ENCODE peak calls at places on chromosomes 6 and 20, in four cellular contexts. U is K562, X is H1, M is HepG2. L is an unnamed sample.

GRCh38 chr6:145704153-145704781 is 31.1 kb downstream of the EPM2A start:
- DNase-seq in U (peak), X (no peak), M (no peak), L (no peak)

GRCh38 chr6:166639921-166640320 is 12.9 kb upstream of the RPS6KA2 start:
- DNase-seq in U (no peak), X (no peak), M (no peak), L (no peak)

GRCh38 chr20:48283470-48284110 is 498.3 kb upstream of the SULF2 start:
- DNase-seq in U (no peak), X (no peak), M (peak), L (peak)

GRCh38 chr6:104600659-104600971 is 259.1 kb downstream of the HACE1 start:
- DNase-seq in U (no peak), X (no peak), M (no peak), L (no peak)

GRCh38 chr6:130033999-130034814 is 15.8 kb downstream of the L3MBTL3 start:
- DNase-seq in U (peak), X (no peak), M (no peak), L (no peak)

GRCh38 chr6:30748851-30749540 is 4.6 kb upstream of the IER3 start:
- DNase-seq in U (no peak), X (no peak), M (peak), L (no peak)

GRCh38 chr20:51359401-51359800 is 183.1 kb downstream of the NFATC2 start:
- DNase-seq in U (no peak), X (no peak), M (no peak), L (no peak)

GRCh38 chr6:155088856-155089255 is 93.7 kb downstream of the TIAM2 start:
- DNase-seq in U (no peak), X (no peak), M (no peak), L (no peak)

GRCh38 chr6:114375803-114376202 is 33.0 kb upstream of the HS3ST5 start:
- DNase-seq in U (no peak), X (no peak), M (no peak), L (no peak)

GRCh38 chr6:3908223-3908622 is 59.0 kb downstream of the FAM50B start:
- DNase-seq in U (no peak), X (no peak), M (no peak), L (no peak)

GRCh38 chr6:112338310-112338709 is 8.8 kb upstream of the RFPL4B start:
- DNase-seq in U (no peak), X (no peak), M (no peak), L (no peak)

GRCh38 chr6:52389626-52390360 is 27.8 kb downstream of the PAQR8 start:
- DNase-seq in U (peak), X (no peak), M (peak), L (no peak)

GRCh38 chr6:169409742-169410312 is 156.2 kb upstream of the THBS2 start:
- DNase-seq in U (peak), X (no peak), M (no peak), L (no peak)

GRCh38 chr6:34543421-34543820 is 12.7 kb downstream of the SPDEF start:
- DNase-seq in U (no peak), X (no peak), M (no peak), L (no peak)

GRCh38 chr20:10490706-10491105 is 55.6 kb downstream of the SLX4IP start:
- DNase-seq in U (no peak), X (no peak), M (no peak), L (no peak)

GRCh38 chr6:142416179-142416578 is 114.4 kb downstream of the ADGRG6 start:
- DNase-seq in U (no peak), X (no peak), M (no peak), L (no peak)

GRCh38 chr6:107550241-107550840 is 60.4 kb downstream of the SOBP start:
- DNase-seq in U (no peak), X (no peak), M (no peak), L (no peak)

GRCh38 chr20:58895099-58895795 is 42.7 kb downstream of the GNAS start:
- DNase-seq in U (no peak), X (no peak), M (no peak), L (no peak)

GRCh38 chr6:4615891-4616290 is 160.3 kb upstream of the CDYL start:
- DNase-seq in U (no peak), X (no peak), M (no peak), L (no peak)

GRCh38 chr6:150813993-150814359 is 51.5 kb upstream of the MTHFD1L start:
- DNase-seq in U (no peak), X (no peak), M (peak), L (peak)
- TF ChIP-seq PHF8 in U (no peak), X (no peak), M (no peak), L (no peak)

DNA sequence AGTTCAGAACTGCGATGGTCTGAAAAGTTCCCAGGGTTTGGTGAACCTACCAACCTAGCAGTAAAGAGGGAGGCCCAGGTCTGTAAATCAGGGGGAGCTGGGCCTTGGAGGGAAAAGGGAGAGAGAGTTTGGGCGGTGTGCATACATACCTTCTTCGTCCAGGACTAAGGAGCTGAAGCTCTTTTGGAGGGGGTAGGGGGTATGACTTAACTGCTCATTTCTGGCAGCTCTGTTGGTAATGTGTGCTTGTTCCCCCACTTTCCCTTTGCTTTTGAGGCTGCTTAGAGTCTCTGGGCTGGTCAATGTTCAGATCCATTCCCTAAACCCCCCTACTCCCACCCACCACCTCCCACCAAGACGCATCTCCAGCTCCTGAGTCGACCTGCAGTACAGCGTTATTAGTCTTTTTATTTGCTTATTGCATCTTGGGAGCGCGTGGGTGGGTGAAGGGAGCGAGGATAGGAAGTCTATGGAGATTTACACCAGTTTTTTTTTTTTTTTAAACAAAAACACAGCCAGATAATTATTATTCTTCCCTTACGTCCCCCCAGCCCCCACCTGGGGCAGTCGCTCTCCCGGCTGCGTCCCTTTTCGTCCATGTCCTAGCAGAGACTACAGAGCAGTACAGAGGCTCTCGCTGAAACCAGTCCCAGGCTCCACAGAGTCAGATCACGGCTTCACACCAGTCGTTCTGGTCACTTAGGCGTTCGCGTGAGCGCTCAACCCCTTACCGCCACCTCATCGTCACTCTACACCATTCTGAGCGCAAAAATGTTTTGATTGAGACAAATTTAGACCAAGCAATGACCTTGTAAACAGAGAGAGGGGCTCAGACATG is 894 bp upstream of the PRRT1 start:
- DNase-seq in U (peak), X (no peak), M (no peak), L (no peak)
- H3K4me3 ChIP-seq in U (peak), X (peak), M (peak), L (peak)

GRCh38 chr6:31946370-31946885 is 533 bp downstream of the CFB start:
- DNase-seq in U (no peak), X (no peak), M (no peak), L (no peak)
- TF ChIP-seq PHF8 in U (no peak), X (no peak), M (no peak), L (no peak)

GRCh38 chr6:26330835-26331808 is 33.9 kb upstream of the BTN3A2 start:
- DNase-seq in U (peak), X (no peak), M (peak), L (no peak)

GRCh38 chr6:26332408-26332807 is 32.6 kb upstream of the BTN3A2 start:
- DNase-seq in U (peak), X (no peak), M (no peak), L (no peak)

GRCh38 chr6:26333458-26334297 is 31.3 kb upstream of the BTN3A2 start:
- DNase-seq in U (peak), X (no peak), M (no peak), L (no peak)

GRCh38 chr6:26332843-26333242 is 32.2 kb upstream of the BTN3A2 start:
- DNase-seq in U (no peak), X (no peak), M (no peak), L (no peak)

GRCh38 chr6:26331809-26332226 is 33.2 kb upstream of the BTN3A2 start:
- DNase-seq in U (peak), X (no peak), M (no peak), L (no peak)
- H3K4me3 ChIP-seq in U (peak), X (peak), M (peak), L (peak)

DNA sequence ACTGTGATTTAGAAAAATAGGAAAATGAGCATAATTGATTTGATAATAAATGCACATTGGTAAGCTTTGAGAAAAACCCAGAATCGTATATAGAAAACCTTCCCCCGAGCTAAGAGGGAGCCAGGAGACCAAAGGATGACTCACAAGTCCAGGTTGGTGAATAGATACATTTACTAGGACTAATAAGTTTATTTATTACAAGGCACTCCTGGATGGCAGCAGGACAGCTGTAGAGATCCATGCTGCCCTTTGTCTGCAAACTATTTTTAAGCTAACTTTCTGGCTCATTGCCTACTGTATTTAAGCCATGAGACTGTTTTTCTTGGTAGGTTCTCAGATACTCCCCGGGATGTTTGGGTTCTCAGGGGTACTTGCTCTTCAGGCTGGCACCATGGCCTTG is 13.4 kb downstream of the CASP8AP2 start:
- DNase-seq in U (no peak), X (no peak), M (no peak), L (no peak)
- TF ChIP-seq PHF8 in U (no peak), X (no peak), M (no peak), L (no peak)

DNA sequence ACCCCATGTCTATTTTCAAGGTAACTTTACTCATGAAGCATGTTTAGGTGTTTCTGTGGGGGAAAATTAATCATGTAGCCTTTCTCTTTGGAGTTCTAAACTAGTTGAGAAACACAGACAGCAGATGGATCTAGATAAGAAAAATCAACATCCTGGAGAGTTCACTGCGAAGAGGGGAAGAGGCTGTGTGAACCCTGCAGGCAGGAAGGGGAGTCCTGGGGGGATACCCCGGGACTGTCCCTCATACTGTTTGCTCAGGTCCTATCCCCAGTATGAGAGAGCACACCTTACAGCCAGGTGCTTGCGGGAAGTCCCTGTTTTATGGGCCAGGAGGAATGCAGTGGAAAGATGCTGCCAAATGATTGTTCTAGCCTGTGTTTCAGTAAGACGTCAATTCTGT is 32.7 kb downstream of the CHMP4B start:
- DNase-seq in U (peak), X (no peak), M (no peak), L (no peak)
- H3K4me3 ChIP-seq in U (no peak), X (no peak), M (no peak), L (no peak)

GRCh38 chr6:41637179-41638001 is 878 bp upstream of the MDFI start:
- DNase-seq in U (no peak), X (no peak), M (no peak), L (no peak)

GRCh38 chr6:41639556-41640371 is 1.5 kb downstream of the MDFI start:
- DNase-seq in U (no peak), X (no peak), M (no peak), L (no peak)

GRCh38 chr6:41636803-41637178 is 1.5 kb upstream of the MDFI start:
- DNase-seq in U (no peak), X (peak), M (no peak), L (no peak)

GRCh38 chr6:41638801-41639555 is 710 bp downstream of the MDFI start:
- DNase-seq in U (no peak), X (no peak), M (no peak), L (no peak)

GRCh38 chr6:41638002-41638800 is at the start of gene MDFI:
- DNase-seq in U (no peak), X (peak), M (no peak), L (no peak)
- TF ChIP-seq PHF8 in U (no peak), X (no peak), M (no peak), L (no peak)

L was measured in A549.